ENCODE peak calls at places on chromosomes 13 and 19, in ten cellular contexts. T, B, I, N, P, U, X, G, R and H are unnamed samples.

GRCh38 chr13:24985102-24985501 is 110.8 kb upstream of the PABPC3 start:
- DNase-seq in T (no peak), B (no peak), I (no peak), N (no peak), P (no peak), U (no peak), X (no peak), G (no peak), R (no peak), H (no peak)

GRCh38 chr13:46179576-46180368 is 2.2 kb downstream of the LCP1 start:
- DNase-seq in T (peak), B (no peak), I (peak), N (no peak), P (no peak), U (no peak), X (no peak), G (no peak), R (no peak), H (no peak)

GRCh38 chr19:35404879-35405622 is 34.2 kb downstream of the GPR42 start:
- DNase-seq in T (no peak), B (no peak), I (no peak), N (peak), P (peak), U (peak), X (peak), G (peak), R (peak), H (peak)

GRCh38 chr19:41325640-41325946 is 15.6 kb downstream of the CCDC97 start:
- DNase-seq in T (no peak), B (no peak), I (no peak), N (no peak), P (no peak), U (no peak), X (no peak), G (no peak), R (no peak), H (no peak)

GRCh38 chr13:25584975-25585374 is 213.2 kb downstream of the ATP8A2 start:
- DNase-seq in T (no peak), B (no peak), I (no peak), N (no peak), P (no peak), U (no peak), X (no peak), G (no peak), R (no peak), H (no peak)

GRCh38 chr19:41821003-41821735 is 23.3 kb downstream of the LYPD4 start:
- DNase-seq in T (no peak), B (no peak), I (peak), N (peak), P (peak), U (peak), X (peak), G (peak), R (no peak), H (peak)

GRCh38 chr13:47337781-47338507 is 441.1 kb upstream of the HTR2A start:
- DNase-seq in T (no peak), B (no peak), I (no peak), N (no peak), P (peak), U (peak), X (peak), G (no peak), R (no peak), H (no peak)

GRCh38 chr19:10971107-10971715 is 10.4 kb downstream of the SMARCA4 start:
- DNase-seq in T (no peak), B (no peak), I (no peak), N (no peak), P (no peak), U (no peak), X (no peak), G (no peak), R (no peak), H (no peak)

GRCh38 chr13:91136806-91137205 is 210.7 kb upstream of the MIR17HG start:
- DNase-seq in T (no peak), B (no peak), I (no peak), N (no peak), P (no peak), U (no peak), X (no peak), G (no peak), R (no peak), H (no peak)

GRCh38 chr13:110216403-110217041 is 90.4 kb downstream of the COL4A1 start:
- DNase-seq in T (no peak), B (no peak), I (no peak), N (no peak), P (peak), U (peak), X (peak), G (peak), R (no peak), H (no peak)

GRCh38 chr19:1591421-1592022 is 1.1 kb downstream of the MBD3 start:
- DNase-seq in T (peak), B (no peak), I (no peak), N (no peak), P (no peak), U (peak), X (no peak), G (peak), R (no peak), H (no peak)

GRCh38 chr13:25687622-25688225 is 315.9 kb downstream of the ATP8A2 start:
- DNase-seq in T (no peak), B (no peak), I (no peak), N (no peak), P (no peak), U (peak), X (no peak), G (no peak), R (no peak), H (no peak)